ENCODE peak calls at places on chromosomes 7 and 10, in five cellular contexts. F is D341Med, E is fibroblast of lung, R is osteoblast, P is amniotic stem cell. W is an unnamed sample.

GRCh38 chr7:56447864-56448693 is 331.9 kb upstream of the NUPR2 start:
- DNase-seq in F (peak; percentile 17), R (no peak), E (no peak), P (no peak), W (no peak)

GRCh38 chr7:107865956-107866775 is 24.8 kb upstream of the DLD start:
- DNase-seq in P (no peak), F (no peak), R (no peak), E (no peak), W (no peak)

GRCh38 chr7:82164813-82165212 is 278.8 kb downstream of the CACNA2D1 start:
- DNase-seq in F (peak; percentile 39), R (peak; percentile 49), P (peak; percentile 12), E (peak; percentile 79), W (no peak)

GRCh38 chr10:28367865-28368541 is 65.1 kb upstream of the MPP7 start:
- DNase-seq in R (no peak), E (peak; percentile 11), P (no peak), F (no peak), W (no peak)

GRCh38 chr7:116663744-116664143 is 8.3 kb upstream of the MET start:
- DNase-seq in R (no peak), P (no peak), F (no peak), E (no peak), W (no peak)

GRCh38 chr10:13520194-13520593 is 8.6 kb downstream of the BEND7 start:
- DNase-seq in R (no peak), F (no peak), P (no peak), E (no peak), W (no peak)

GRCh38 chr10:119413738-119414611 is 128.5 kb downstream of the RGS10 start:
- DNase-seq in R (peak; percentile 84), E (peak; percentile 47), P (peak; percentile 21), F (no peak), W (no peak)

GRCh38 chr7:17772581-17773288 is 167.6 kb downstream of the SNX13 start:
- DNase-seq in P (no peak), R (peak; percentile 34), F (no peak), E (peak; percentile 26), W (no peak)

GRCh38 chr7:78226059-78226658 is 427.6 kb downstream of the PHTF2 start:
- DNase-seq in P (no peak), R (no peak), F (peak; percentile 73), E (peak; percentile 23), W (peak; percentile 6)

GRCh38 chr7:157494506-157495176 is 157.8 kb downstream of the DNAJB6 start:
- DNase-seq in F (no peak), P (no peak), E (no peak), R (peak; percentile 30), W (no peak)

GRCh38 chr7:87416682-87417587 is 58.5 kb downstream of the ABCB4 start:
- DNase-seq in F (peak; percentile 49), R (no peak), P (peak; percentile 44), E (peak; percentile 42), W (no peak)

GRCh38 chr10:10824611-10825148 is 193.0 kb upstream of the CELF2 start:
- DNase-seq in R (no peak), F (no peak), E (peak; percentile 94), P (no peak), W (no peak)

GRCh38 chr10:79334573-79334972 is 12.7 kb upstream of the PPIF start:
- DNase-seq in F (no peak), P (no peak), R (no peak), E (no peak), W (no peak)

GRCh38 chr7:84161398-84161797 is 33.2 kb downstream of the SEMA3A start:
- DNase-seq in F (no peak), R (no peak), P (no peak), E (no peak), W (no peak)

GRCh38 chr10:96565774-96566173 is 21.0 kb downstream of the TM9SF3 start:
- DNase-seq in E (peak; percentile 73), P (no peak), F (no peak), R (peak; percentile 85), W (no peak)

GRCh38 chr7:108211382-108212201 is 81.4 kb upstream of the LAMB4 start:
- DNase-seq in R (no peak), F (no peak), P (no peak), E (peak; percentile 66), W (no peak)

GRCh38 chr7:95529701-95530100 is 44.0 kb downstream of the ASB4 start:
- DNase-seq in F (no peak), R (no peak), P (no peak), E (no peak), W (no peak)

GRCh38 chr10:84312816-84313215 is 15.6 kb upstream of the CCSER2 start:
- DNase-seq in P (no peak), R (no peak), F (no peak), E (no peak), W (no peak)

GRCh38 chr7:102117743-102118142 is 168.9 kb upstream of the SH2B2 start:
- DNase-seq in F (no peak), R (peak; percentile 96), E (peak; percentile 91), P (peak; percentile 29), W (no peak)

GRCh38 chr10:87861566-87861952 is 1.8 kb downstream of the KLLN start:
- DNase-seq in F (no peak), R (peak; percentile 87), E (peak; percentile 88), P (no peak), W (peak; percentile 73)

GRCh38 chr7:68684246-68684850 is 913.9 kb upstream of the AUTS2 start:
- DNase-seq in F (peak; percentile 61), R (no peak), P (no peak), E (peak; percentile 86), W (no peak)

GRCh38 chr7:120941064-120941463 is 9.5 kb upstream of the ING3 start:
- DNase-seq in R (no peak), P (no peak), E (no peak), F (no peak), W (no peak)

GRCh38 chr7:28615091-28615490 is 202.8 kb downstream of the CREB5 start:
- DNase-seq in R (no peak), P (no peak), F (no peak), E (no peak), W (no peak)

GRCh38 chr7:74587435-74588126 is 69.9 kb upstream of the GTF2I start:
- DNase-seq in R (peak; percentile 99), E (peak; percentile 91), P (peak; percentile 58), F (peak; percentile 60), W (peak; percentile 56)

GRCh38 chr10:114300036-114300645 is 61.1 kb downstream of the VWA2 start:
- DNase-seq in F (no peak), E (no peak), P (no peak), R (no peak), W (no peak)

GRCh38 chr10:57303567-57303966 is 942.5 kb upstream of the ZWINT start:
- DNase-seq in E (no peak), F (no peak), P (no peak), R (no peak), W (no peak)

GRCh38 chr7:123154231-123154860 is 45.4 kb downstream of the SLC13A1 start:
- DNase-seq in R (no peak), F (peak; percentile 57), P (peak; percentile 48), E (peak; percentile 73), W (peak; percentile 21)

GRCh38 chr7:40095695-40096327 is 38.6 kb downstream of the MPLKIP start:
- DNase-seq in F (no peak), R (no peak), P (no peak), E (no peak), W (no peak)